ENCODE peak calls at places on chromosomes 4 and X, in six cellular contexts. G is SK-N-SH, N is HCT116, A is HepG2, E is GM12878, T is K562. F is an unnamed sample.

GRCh38 chr4:111685205-111685604 is 460.0 kb upstream of the FAM241A start:
- DNase-seq in E (no peak), N (no peak), T (no peak), G (no peak), A (no peak), F (no peak)

GRCh38 chrX:72584165-72584564 is 11.5 kb upstream of the HDAC8 start:
- DNase-seq in G (no peak), T (peak), N (no peak), A (no peak), E (no peak), F (no peak)

GRCh38 chr4:71296945-71297344 is 41.9 kb upstream of the SLC4A4 start:
- DNase-seq in G (no peak), N (no peak), E (no peak), A (no peak), T (no peak), F (no peak)

GRCh38 chr4:179125870-179126269 is 1683.6 kb upstream of the AGA start:
- DNase-seq in E (no peak), T (no peak), G (no peak), A (no peak), N (no peak), F (peak)

GRCh38 chr4:121168865-121169281 is 4.8 kb upstream of the TNIP3 start:
- DNase-seq in A (no peak), T (no peak), N (no peak), G (no peak), E (peak), F (no peak)

GRCh38 chr4:26459756-26460530 is 30.3 kb downstream of the CCKAR start:
- DNase-seq in N (no peak), T (no peak), E (no peak), G (no peak), A (no peak), F (no peak)

GRCh38 chrX:110412971-110413726 is 54.5 kb downstream of the RTL9 start:
- DNase-seq in G (peak), E (no peak), A (peak), N (no peak), T (peak), F (peak)

GRCh38 chrX:135480076-135480475 is 40.4 kb upstream of the INTS6L start:
- DNase-seq in N (no peak), T (no peak), A (no peak), G (no peak), E (no peak), F (peak)

GRCh38 chr4:109040441-109040840 is 262.0 kb downstream of the COL25A1 start:
- DNase-seq in G (no peak), T (no peak), E (no peak), A (no peak), N (no peak), F (no peak)

GRCh38 chr4:116015549-116015948 is 902.1 kb upstream of the NDST4 start:
- DNase-seq in N (no peak), G (no peak), T (no peak), A (no peak), E (no peak), F (no peak)

GRCh38 chr4:116018831-116019230 is 905.4 kb upstream of the NDST4 start:
- DNase-seq in E (no peak), T (no peak), G (no peak), A (no peak), N (no peak), F (no peak)

GRCh38 chr4:116020141-116020722 is 906.8 kb upstream of the NDST4 start:
- DNase-seq in E (no peak), G (no peak), A (no peak), N (peak), T (no peak), F (no peak)

GRCh38 chr4:116015062-116015461 is 901.6 kb upstream of the NDST4 start:
- DNase-seq in A (no peak), N (no peak), G (no peak), T (no peak), E (no peak), F (peak)

GRCh38 chr4:116016201-116016600 is 902.8 kb upstream of the NDST4 start:
- DNase-seq in A (no peak), G (no peak), T (no peak), N (peak), E (no peak), F (no peak)
- TF ChIP-seq JUND in A (no peak), G (no peak), T (no peak), N (peak), E (no peak), F (no peak)

DNA sequence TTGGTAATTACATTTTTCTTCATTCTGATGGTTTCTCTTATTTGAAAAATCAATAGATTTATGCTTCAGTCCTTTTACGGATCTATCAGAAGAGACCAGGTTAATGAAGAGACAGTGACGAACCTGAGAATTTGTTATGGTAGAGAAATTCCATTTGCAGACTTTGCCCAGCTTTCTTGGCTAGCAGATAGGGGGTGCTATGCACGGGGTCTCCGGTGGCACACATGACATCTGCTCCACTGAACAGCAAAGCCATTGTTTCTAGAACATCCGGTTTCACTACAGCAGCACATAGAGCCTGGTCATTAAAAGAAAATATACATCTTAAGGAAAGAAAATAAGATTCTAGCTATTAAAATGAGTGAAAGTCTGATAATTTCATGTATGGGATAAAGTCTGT is 85.1 kb downstream of the ARAP2 start:
- DNase-seq in G (peak), E (no peak), A (peak), T (no peak), N (no peak), F (no peak)
- TF ChIP-seq JUND in G (no peak), E (no peak), A (no peak), T (no peak), N (no peak), F (no peak)

GRCh38 chr4:83074086-83074704 is 39.2 kb downstream of the COPS4 start:
- DNase-seq in A (peak), N (peak), T (peak), G (peak), E (peak), F (peak)
- TF ChIP-seq JUND in A (no peak), N (no peak), T (no peak), G (no peak), E (no peak), F (no peak)

GRCh38 chr4:31803511-31804195 is 1083.5 kb downstream of the PCDH7 start:
- DNase-seq in E (no peak), T (no peak), G (no peak), N (no peak), A (no peak), F (no peak)
- TF ChIP-seq JUND in E (no peak), T (no peak), G (no peak), N (no peak), A (no peak), F (no peak)

DNA sequence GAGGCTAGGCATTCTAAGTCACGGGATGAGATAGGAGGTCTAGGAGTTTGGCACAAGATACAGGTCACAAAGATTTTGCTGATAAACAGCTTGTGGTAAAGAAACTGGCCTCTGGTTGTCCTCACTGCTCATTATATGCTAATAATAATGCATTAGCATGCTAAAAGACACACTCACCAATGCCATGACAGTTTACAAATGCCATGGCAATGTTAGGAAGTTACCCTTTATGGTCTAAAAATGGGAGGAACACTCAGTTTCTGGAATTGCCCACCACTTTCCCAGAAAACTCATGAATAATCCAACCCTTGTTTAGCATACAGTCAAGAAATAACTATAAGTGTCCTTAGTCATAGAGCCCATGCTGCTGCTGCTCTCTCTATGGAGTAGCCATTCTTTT is 286.9 kb downstream of the ZNF674 start:
- DNase-seq in N (no peak), T (no peak), G (no peak), A (no peak), E (no peak), F (no peak)
- TF ChIP-seq JUND in N (no peak), T (no peak), G (no peak), A (no peak), E (no peak), F (no peak)

GRCh38 chr4:11223261-11223660 is 205.4 kb downstream of the HS3ST1 start:
- DNase-seq in E (no peak), N (no peak), T (no peak), G (no peak), A (no peak), F (no peak)
- TF ChIP-seq JUND in E (no peak), N (no peak), T (no peak), G (no peak), A (no peak), F (no peak)

DNA sequence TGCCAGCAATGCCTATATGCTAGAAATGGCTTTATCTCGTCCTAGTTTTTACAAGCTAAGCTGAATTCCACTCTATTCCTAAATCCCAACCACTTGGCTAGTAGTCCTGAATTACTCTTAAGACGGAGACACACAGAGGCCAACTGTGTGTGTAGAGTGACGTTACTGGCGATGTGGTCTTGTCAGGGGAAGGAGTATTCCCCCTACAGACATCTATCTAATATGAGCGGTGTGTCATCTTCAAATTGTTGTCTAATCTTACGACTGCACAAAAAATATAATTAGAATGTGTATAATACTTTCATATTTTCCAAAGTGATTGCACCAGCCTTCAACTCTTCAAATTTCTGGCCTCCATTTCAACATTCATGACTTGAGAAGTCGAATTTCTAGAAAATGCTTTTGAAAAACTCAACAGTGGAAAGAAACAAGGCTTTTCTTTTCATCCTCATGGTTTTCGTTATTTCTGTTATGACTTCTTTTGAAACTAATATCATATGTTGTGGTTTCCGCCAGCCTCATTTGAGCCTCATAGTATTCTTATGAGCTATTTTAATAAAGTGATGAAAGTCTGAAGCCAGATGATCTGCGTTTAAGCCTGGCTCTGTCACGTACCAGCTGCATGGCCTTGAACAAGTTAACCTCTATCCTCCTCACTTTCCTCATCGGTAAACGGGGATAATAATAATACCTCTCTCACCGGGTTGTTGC is 132.3 kb downstream of the SOWAHB start:
- DNase-seq in G (no peak), N (no peak), T (no peak), A (no peak), E (peak), F (no peak)
- TF ChIP-seq JUND in G (no peak), N (no peak), T (no peak), A (no peak), E (no peak), F (no peak)

GRCh38 chr4:151248519-151248918 is 28.4 kb upstream of the PRSS48 start:
- DNase-seq in A (peak), E (no peak), T (no peak), G (no peak), N (no peak), F (no peak)

GRCh38 chr4:151256134-151256533 is 20.8 kb upstream of the PRSS48 start:
- DNase-seq in A (peak), G (no peak), N (no peak), E (no peak), T (no peak), F (no peak)

GRCh38 chr4:151247395-151247794 is 29.6 kb upstream of the PRSS48 start:
- DNase-seq in N (no peak), E (no peak), A (no peak), T (no peak), G (no peak), F (no peak)

GRCh38 chr4:151250706-151251105 is 26.3 kb upstream of the PRSS48 start:
- DNase-seq in A (no peak), T (no peak), E (no peak), N (no peak), G (no peak), F (no peak)

GRCh38 chr4:151251922-151252321 is 25.0 kb upstream of the PRSS48 start:
- DNase-seq in E (no peak), T (no peak), N (no peak), G (no peak), A (peak), F (no peak)
- TF ChIP-seq JUND in E (no peak), T (no peak), N (no peak), G (no peak), A (peak), F (no peak)

F was measured in T47D.